ENCODE peak calls at places on chromosomes 13 and 19, in six cellular contexts. V is hepatocyte, Z is fibroblast of lung, D is GM23338, W is HepG2, A is neural progenitor cell. Q is an unnamed sample.

GRCh38 chr19:17070421-17070820 is 4.8 kb downstream of the HAUS8 start:
- DNase-seq in W (no peak), Z (no peak), V (no peak), A (no peak), D (no peak), Q (no peak)

GRCh38 chr13:97182065-97182890 is 39.9 kb upstream of the MBNL2 start:
- DNase-seq in D (no peak), V (no peak), Z (no peak), W (no peak), A (no peak), Q (no peak)

GRCh38 chr13:93224545-93224944 is 2.1 kb upstream of the GPC6 start:
- DNase-seq in V (peak), A (peak), Z (peak), W (peak), D (peak), Q (no peak)

GRCh38 chr19:15101479-15102082 is 5.6 kb upstream of the SYDE1 start:
- DNase-seq in D (peak), A (peak), Z (peak), V (peak), W (peak), Q (peak)

GRCh38 chr19:3270908-3271307 is 46.4 kb downstream of the CELF5 start:
- DNase-seq in W (peak), Z (peak), V (peak), A (peak), D (peak), Q (peak)

GRCh38 chr13:91955546-91956355 is 557.3 kb downstream of the GPC5 start:
- DNase-seq in V (no peak), W (no peak), D (peak), Z (no peak), A (peak), Q (no peak)

GRCh38 chr19:6847828-6848200 is 39.6 kb upstream of the ADGRE1 start:
- DNase-seq in D (no peak), W (no peak), Z (no peak), V (no peak), A (no peak), Q (no peak)

GRCh38 chr13:73403362-73404150 is 344.8 kb downstream of the KLF5 start:
- DNase-seq in A (no peak), W (no peak), D (no peak), Z (peak), V (no peak), Q (no peak)

GRCh38 chr19:55519461-55520311 is 17.2 kb downstream of the SBK2 start:
- DNase-seq in V (no peak), A (no peak), Z (peak), W (peak), D (no peak), Q (peak)

GRCh38 chr13:62643007-62643483 is 1227.4 kb upstream of the PCDH20 start:
- DNase-seq in W (peak), A (no peak), Z (peak), V (peak), D (no peak), Q (peak)

GRCh38 chr13:29771247-29771646 is 79.2 kb downstream of the UBL3 start:
- DNase-seq in W (peak), Z (peak), V (peak), A (peak), D (peak), Q (peak)

GRCh38 chr19:20247016-20247683 is 80.1 kb downstream of the ZNF486 start:
- DNase-seq in V (peak), Z (peak), D (peak), W (no peak), A (peak), Q (peak)

GRCh38 chr13:110440946-110441731 is 120.4 kb downstream of the RAB20 start:
- DNase-seq in Z (no peak), W (no peak), D (no peak), V (no peak), A (no peak), Q (no peak)

GRCh38 chr13:110445183-110445582 is 116.3 kb downstream of the RAB20 start:
- DNase-seq in A (no peak), Z (peak), W (no peak), V (no peak), D (no peak), Q (no peak)

GRCh38 chr13:110444226-110444653 is 117.3 kb downstream of the RAB20 start:
- DNase-seq in A (no peak), D (no peak), V (no peak), Z (peak), W (no peak), Q (peak)

GRCh38 chr13:110443633-110444225 is 117.8 kb downstream of the RAB20 start:
- DNase-seq in A (no peak), D (no peak), V (no peak), W (no peak), Z (no peak), Q (no peak)

GRCh38 chr13:110442946-110443632 is 118.4 kb downstream of the RAB20 start:
- DNase-seq in W (no peak), D (no peak), V (no peak), Z (peak), A (no peak), Q (peak)
- H3K4me2 ChIP-seq in W (no peak), D (no peak), V (no peak), Z (no peak), A (no peak), Q (peak)

GRCh38 chr13:99446242-99446641 is 55.0 kb upstream of the TM9SF2 start:
- DNase-seq in Z (no peak), V (no peak), W (peak), A (no peak), D (peak), Q (no peak)
- TF ChIP-seq CTCF in Z (no peak), V (peak), W (peak), A (peak), D (peak), Q (peak)

DNA sequence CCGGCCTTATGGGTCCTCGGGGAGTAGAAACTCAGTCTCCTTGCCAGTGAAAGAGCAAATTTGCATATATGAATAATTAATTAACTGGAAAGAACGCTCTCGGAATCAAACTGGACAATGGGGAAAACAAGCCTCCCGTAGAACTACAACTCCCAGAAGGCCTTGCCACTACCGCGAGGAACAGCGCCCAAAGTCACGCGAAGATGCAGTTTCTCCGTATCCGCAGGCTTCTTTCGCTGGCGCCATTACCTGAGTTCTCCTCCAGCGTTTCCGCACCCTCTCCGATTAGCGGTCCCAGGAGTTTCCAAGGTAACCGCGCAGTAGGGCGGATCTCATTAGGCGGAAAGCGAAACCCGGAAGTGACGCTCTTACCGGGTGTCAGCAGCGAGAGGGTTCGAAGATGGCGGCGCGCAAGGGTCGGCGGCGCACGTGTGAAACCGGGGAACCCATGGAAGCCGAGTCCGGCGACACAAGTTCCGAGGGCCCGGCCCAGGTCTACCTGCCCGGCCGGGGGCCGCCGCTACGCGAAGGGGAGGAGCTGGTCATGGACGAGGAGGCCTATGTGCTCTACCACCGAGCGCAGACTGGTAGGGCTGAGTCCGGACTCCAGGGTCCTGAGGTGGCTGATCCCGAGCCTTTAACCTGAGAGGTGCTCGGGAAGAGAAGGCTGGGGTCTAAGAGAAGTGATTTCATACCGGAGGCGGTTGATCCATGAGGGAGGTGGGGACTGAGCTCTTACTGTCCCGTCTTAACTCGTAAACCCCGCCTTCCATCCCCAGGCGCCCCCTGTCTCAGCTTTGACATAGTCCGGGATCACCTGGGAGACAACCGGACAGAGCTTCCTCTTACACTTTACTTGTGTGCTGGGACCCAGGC is at the start of gene GRWD1:
- DNase-seq in W (peak), D (peak), V (peak), A (peak), Z (peak), Q (peak)
- TF ChIP-seq EZH2 in W (no peak), D (no peak), V (no peak), A (no peak), Z (no peak), Q (no peak)

GRCh38 chr19:52741951-52742485 is 7.2 kb upstream of the ZNF611 start:
- DNase-seq in W (no peak), D (no peak), V (no peak), A (peak), Z (no peak), Q (no peak)

GRCh38 chr19:52748336-52748950 is 13.6 kb upstream of the ZNF611 start:
- DNase-seq in W (peak), V (peak), A (peak), D (peak), Z (peak), Q (peak)

GRCh38 chr19:52739576-52739975 is 4.7 kb upstream of the ZNF611 start:
- DNase-seq in Z (no peak), D (peak), A (no peak), W (no peak), V (no peak), Q (no peak)

DNA sequence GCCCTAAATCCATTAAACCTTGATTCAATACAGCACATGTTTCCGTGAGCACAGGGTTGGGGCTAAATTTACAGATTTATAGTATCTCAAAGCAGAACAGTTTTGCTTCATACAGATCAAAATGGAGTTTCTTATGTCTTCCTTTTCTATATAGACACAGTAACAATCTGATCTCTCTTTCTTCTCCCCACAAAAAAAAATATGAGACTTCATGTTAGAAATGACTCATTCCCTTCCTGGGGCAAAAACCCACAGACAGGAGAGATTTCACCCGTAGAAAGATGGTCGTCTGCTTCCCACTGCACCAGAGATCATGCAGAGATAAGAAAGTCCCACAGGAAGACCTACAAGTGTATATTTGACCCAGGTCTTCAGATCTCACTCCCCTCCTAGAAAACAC is 7.7 kb upstream of the ZNF611 start:
- DNase-seq in V (no peak), A (no peak), Z (peak), D (no peak), W (no peak), Q (no peak)
- H3K4me2 ChIP-seq in V (peak), A (peak), Z (no peak), D (no peak), W (no peak), Q (no peak)

GRCh38 chr19:12836529-12836863 is 1.8 kb upstream of the MAST1 start:
- DNase-seq in Z (no peak), V (no peak), D (no peak), A (no peak), W (no peak), Q (no peak)

GRCh38 chr19:12840091-12841079 is 2.1 kb downstream of the MAST1 start:
- DNase-seq in Z (peak), V (peak), D (peak), A (peak), W (no peak), Q (peak)

GRCh38 chr19:12837225-12837624 is 1.1 kb upstream of the MAST1 start:
- DNase-seq in A (no peak), D (peak), W (no peak), V (no peak), Z (no peak), Q (no peak)

GRCh38 chr19:12838893-12839656 is 760 bp downstream of the MAST1 start:
- DNase-seq in V (no peak), D (no peak), A (peak), W (no peak), Z (no peak), Q (no peak)

GRCh38 chr19:12838182-12838890 is at the start of gene MAST1:
- DNase-seq in W (no peak), D (peak), V (peak), A (peak), Z (no peak), Q (no peak)
- TF ChIP-seq CTCF in W (peak), D (peak), V (peak), A (peak), Z (no peak), Q (peak)

GRCh38 chr19:12757544-12758274 is 6.1 kb downstream of the BEST2 start:
- DNase-seq in V (peak), W (peak), D (peak), Z (peak), A (peak), Q (peak)
- TF ChIP-seq EZH2 in V (no peak), W (no peak), D (no peak), Z (no peak), A (no peak), Q (no peak)

DNA sequence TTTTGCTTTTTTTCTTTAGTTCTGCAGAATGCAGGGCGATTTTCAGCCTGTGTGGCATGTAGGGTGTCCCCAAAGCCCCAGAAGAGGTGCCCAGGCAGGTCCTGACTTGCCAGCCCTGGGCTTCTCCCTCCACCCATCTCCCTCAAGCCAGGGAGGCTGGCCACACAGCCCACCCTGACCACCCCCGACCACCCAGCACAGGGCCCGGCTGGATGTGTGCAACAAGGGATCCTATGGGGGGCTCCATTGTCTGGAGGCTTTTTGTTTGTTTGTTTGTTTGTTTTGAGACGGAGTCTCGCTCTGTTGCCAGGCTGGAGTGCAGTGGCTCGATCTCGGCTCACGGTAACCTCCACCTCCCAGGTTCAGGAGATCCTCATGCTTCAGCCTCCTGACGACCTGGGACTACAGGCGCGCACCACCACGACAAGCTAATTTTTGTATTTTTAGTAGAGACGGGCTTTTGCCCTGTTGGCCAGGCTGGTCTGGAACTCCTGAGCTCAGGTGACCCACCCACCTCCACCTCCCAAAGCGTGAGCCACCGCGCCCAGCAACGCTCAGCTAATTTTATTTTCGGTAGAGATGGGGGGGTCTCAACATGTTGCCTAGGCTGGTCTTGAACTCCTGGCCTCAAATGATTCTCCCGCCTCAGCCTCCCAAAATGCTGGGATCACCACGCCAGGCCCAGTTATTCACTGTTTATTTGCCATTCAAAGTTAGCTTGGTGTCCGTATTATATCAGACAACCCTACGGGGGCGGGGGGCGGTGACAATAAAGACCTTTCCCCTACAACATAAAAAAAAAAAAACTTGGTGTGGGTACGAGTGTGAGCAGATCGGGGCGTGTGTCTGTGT is 7.8 kb upstream of the MKNK2 start:
- DNase-seq in Z (no peak), V (no peak), A (no peak), W (no peak), D (no peak), Q (no peak)
- H3K4me2 ChIP-seq in Z (no peak), V (peak), A (no peak), W (peak), D (no peak), Q (peak)